ENCODE peak calls at places on chromosomes 13 and 19, in ten cellular contexts. X is SJSA1, B is GM23338, A is gastrocnemius medialis, Q is right lobe of liver, D is ascending aorta, C is psoas muscle, R is transverse colon, W is right atrium auricular region, V is caudate nucleus. U is an unnamed sample.

GRCh38 chr13:109955598-109955997 is 169.2 kb upstream of the IRS2 start:
- DNase-seq in A (no peak), X (no peak), C (no peak), B (no peak), W (no peak), V (no peak), R (no peak), Q (no peak), D (no peak), U (no peak)

GRCh38 chr19:40398417-40399056 is 8.6 kb upstream of the HIPK4 start:
- DNase-seq in A (peak; percentile 31), Q (no peak), R (peak; percentile 46), B (peak; percentile 97), D (no peak), V (peak; percentile 56), C (no peak), W (no peak), X (no peak), U (no peak)

GRCh38 chr13:43046259-43046658 is 22.9 kb downstream of the DNAJC15 start:
- DNase-seq in X (no peak), Q (no peak), D (no peak), B (no peak), R (peak; percentile 21), A (no peak), V (no peak), W (no peak), C (no peak), U (no peak)

GRCh38 chr13:73096173-73097117 is 37.6 kb downstream of the KLF5 start:
- DNase-seq in C (no peak), X (no peak), B (no peak), W (no peak), D (no peak), R (no peak), V (no peak), Q (no peak), A (no peak), U (peak; percentile 90)

GRCh38 chr13:76764429-76764828 is 121.8 kb downstream of the KCTD12 start:
- DNase-seq in V (no peak), Q (peak; percentile 53), C (peak; percentile 75), A (peak; percentile 63), D (peak; percentile 20), B (no peak), X (no peak), R (peak; percentile 16), W (peak; percentile 88), U (peak; percentile 36)

GRCh38 chr13:103188688-103189326 is 122.6 kb upstream of the SLC10A2 start:
- DNase-seq in B (peak; percentile 57), A (no peak), X (peak; percentile 40), D (no peak), C (no peak), R (no peak), W (no peak), V (no peak), Q (no peak), U (peak; percentile 48)

GRCh38 chr13:95485045-95485517 is 67.4 kb upstream of the CLDN10 start:
- DNase-seq in B (no peak), A (no peak), C (no peak), Q (no peak), W (peak; percentile 54), X (no peak), R (no peak), V (no peak), D (no peak), U (peak; percentile 27)

GRCh38 chr13:95968906-95969305 is 84.3 kb downstream of the UGGT2 start:
- DNase-seq in Q (no peak), R (no peak), B (no peak), V (no peak), X (no peak), W (no peak), C (no peak), D (no peak), A (no peak), U (no peak)

GRCh38 chr19:29364224-29364726 is 151.3 kb upstream of the UQCRFS1 start:
- DNase-seq in X (no peak), W (peak; percentile 16), D (no peak), R (no peak), V (no peak), B (peak; percentile 52), Q (no peak), C (no peak), A (no peak), U (no peak)

GRCh38 chr13:40589285-40590109 is 76.9 kb downstream of the FOXO1 start:
- DNase-seq in D (peak; percentile 29), Q (no peak), C (peak; percentile 62), V (no peak), A (peak; percentile 79), B (no peak), X (peak; percentile 36), R (peak; percentile 48), W (no peak), U (peak; percentile 53)

GRCh38 chr13:40591091-40591490 is 75.3 kb downstream of the FOXO1 start:
- DNase-seq in X (no peak), D (no peak), W (no peak), A (no peak), Q (no peak), B (no peak), C (no peak), R (no peak), V (no peak), U (no peak)

GRCh38 chr13:40592035-40592434 is 74.4 kb downstream of the FOXO1 start:
- DNase-seq in Q (no peak), V (no peak), W (no peak), B (no peak), D (no peak), C (no peak), X (no peak), R (no peak), A (no peak), U (no peak)

GRCh38 chr13:40588101-40588500 is 78.3 kb downstream of the FOXO1 start:
- DNase-seq in V (no peak), A (no peak), D (no peak), Q (no peak), B (no peak), C (no peak), X (no peak), W (no peak), R (no peak), U (no peak)

GRCh38 chr13:40590112-40590862 is 76.2 kb downstream of the FOXO1 start:
- DNase-seq in B (no peak), D (no peak), A (peak; percentile 57), R (no peak), C (no peak), X (no peak), W (no peak), Q (no peak), V (no peak), U (no peak)
- H3K27ac ChIP-seq in B (peak overlapping the region; percentile 22), D (peak overlapping the region; percentile 68), A (peak overlapping the region; percentile 85), R (peak overlapping the region; percentile 51), C (peak overlapping the region; percentile 90), X (no peak overlapping the region), W (peak overlapping the region; percentile 62), Q (no peak overlapping the region), V (peak overlapping the region; percentile 24), U (no peak overlapping the region)

DNA sequence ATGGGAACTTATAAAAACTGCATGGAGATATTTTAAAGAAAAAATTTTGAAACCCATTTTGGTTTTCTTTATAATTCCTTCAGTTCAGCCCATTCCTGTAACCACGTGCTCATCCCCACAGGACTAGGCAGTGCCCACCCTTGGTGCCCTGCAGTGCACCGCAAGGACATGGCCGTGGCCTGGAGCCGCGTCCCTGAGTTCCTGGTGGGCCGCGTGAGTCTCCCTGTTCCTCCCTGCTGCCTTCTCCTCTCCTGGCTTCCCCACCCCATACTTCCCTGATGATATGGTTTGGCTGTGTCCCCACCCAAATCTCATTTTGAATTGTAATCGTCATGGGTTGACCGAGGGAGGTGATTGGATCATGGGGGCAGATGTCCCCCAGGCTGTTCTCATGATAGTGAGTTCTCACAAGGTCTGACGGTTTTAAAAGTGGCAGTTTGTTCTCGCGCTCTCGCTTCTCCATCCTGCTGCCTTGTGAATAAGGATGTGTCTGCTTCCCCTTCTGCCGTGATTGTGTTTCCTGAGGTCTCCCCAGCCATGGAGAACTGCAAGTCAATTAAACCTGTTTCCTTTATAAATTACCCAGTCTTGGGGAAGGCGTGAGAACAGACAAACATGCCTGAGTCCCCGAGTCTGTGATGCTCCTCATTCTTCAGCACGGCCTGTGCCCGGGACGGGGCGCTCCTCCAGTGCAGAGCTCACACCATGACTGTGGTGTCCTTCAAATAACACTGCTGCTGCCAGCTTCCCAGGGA is 31.6 kb upstream of the TFDP1 start:
- DNase-seq in C (no peak), W (peak; percentile 53), Q (no peak), X (no peak), A (no peak), B (no peak), V (no peak), D (no peak), R (peak; percentile 2), U (no peak)
- H3K27ac ChIP-seq in C (no peak overlapping the region), W (no peak overlapping the region), Q (no peak overlapping the region), X (no peak overlapping the region), A (no peak overlapping the region), B (no peak overlapping the region), V (no peak overlapping the region), D (no peak overlapping the region), R (no peak overlapping the region), U (no peak overlapping the region)

GRCh38 chr13:99968521-99969367 is 2.8 kb downstream of the ZIC5 start:
- DNase-seq in W (no peak), R (peak; percentile 45), A (no peak), D (no peak), X (no peak), C (no peak), Q (no peak), V (no peak), B (peak; percentile 68), U (no peak)
- H3K27ac ChIP-seq in W (no peak overlapping the region), R (no peak overlapping the region), A (no peak overlapping the region), D (no peak overlapping the region), X (no peak overlapping the region), C (no peak overlapping the region), Q (no peak overlapping the region), V (peak overlapping the region; percentile 64), B (no peak overlapping the region), U (no peak overlapping the region)

DNA sequence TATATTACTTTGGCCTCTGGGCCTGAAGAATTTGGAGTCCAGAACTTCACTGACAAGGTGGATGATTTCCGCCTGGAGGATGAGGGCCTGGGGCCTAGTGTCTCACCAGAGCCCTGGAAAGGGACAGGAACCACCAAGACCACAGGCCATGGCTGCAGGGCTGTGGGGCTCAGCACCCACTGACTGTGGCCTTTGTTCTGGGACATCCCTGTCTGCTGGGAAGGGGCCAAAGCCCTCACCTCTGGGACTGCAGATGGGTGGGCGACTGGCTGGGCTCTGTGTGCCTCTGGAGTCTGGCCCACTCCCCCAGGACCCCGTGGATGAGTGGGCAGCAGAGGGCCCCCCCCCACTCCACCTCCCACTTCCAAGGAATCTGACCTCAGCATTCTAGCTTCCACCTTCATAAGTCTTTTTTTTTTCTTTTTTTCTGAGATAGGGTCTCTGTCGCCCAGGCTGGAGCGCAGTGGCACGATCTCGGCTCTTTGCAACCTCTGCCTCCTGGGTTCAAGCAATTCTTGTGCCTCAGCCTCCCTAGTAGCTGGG is 20.3 kb downstream of the CHST8 start:
- DNase-seq in D (no peak), B (no peak), C (no peak), Q (no peak), X (no peak), A (no peak), W (no peak), V (no peak), R (no peak), U (no peak)
- H3K27ac ChIP-seq in D (no peak overlapping the region), B (no peak overlapping the region), C (no peak overlapping the region), Q (no peak overlapping the region), X (no peak overlapping the region), A (no peak overlapping the region), W (no peak overlapping the region), V (no peak overlapping the region), R (no peak overlapping the region), U (no peak overlapping the region)